ENCODE peak calls at places on chromosomes 12 and 14, in four cellular contexts. Z, K, N and M are unnamed samples.
A peak's percentile ranks its signal among the peaks of the same experiment; 100 is the strongest.

GRCh38 chr12:122402264-122402663 is 20.2 kb downstream of the CLIP1 start:
- DNase-seq in N (no peak), K (no peak), Z (no peak), M (no peak)

GRCh38 chr12:94971923-94972322 is 31.6 kb downstream of the NDUFA12 start:
- DNase-seq in K (no peak), Z (no peak), N (no peak), M (no peak)

GRCh38 chr12:90174198-90174510 is 465.5 kb upstream of the ATP2B1 start:
- DNase-seq in N (no peak), K (peak; percentile 2), Z (no peak), M (no peak)

GRCh38 chr12:113302925-113303640 is 31.8 kb downstream of the SLC8B1 start:
- DNase-seq in Z (no peak), K (no peak), N (peak; percentile 42), M (no peak)

GRCh38 chr12:119693006-119693405 is 25.1 kb downstream of the PRKAB1 start:
- DNase-seq in N (no peak), K (no peak), Z (no peak), M (no peak)

GRCh38 chr14:98909251-98909944 is 362.6 kb downstream of the BCL11B start:
- DNase-seq in K (no peak), N (no peak), Z (no peak), M (peak; percentile 31)

GRCh38 chr12:111256629-111257434 is 112.1 kb downstream of the PHETA1 start:
- DNase-seq in Z (no peak), K (no peak), N (no peak), M (no peak)

GRCh38 chr12:122996188-122996601 is 15.7 kb downstream of the ARL6IP4 start:
- DNase-seq in K (no peak), Z (no peak), N (no peak), M (no peak)

GRCh38 chr12:91926810-91927209 is 218.8 kb downstream of the BTG1 start:
- DNase-seq in N (no peak), Z (no peak), K (no peak), M (peak; percentile 23)

GRCh38 chr14:87014854-87015253 is 978.1 kb downstream of the GALC start:
- DNase-seq in K (no peak), Z (no peak), N (no peak), M (no peak)

GRCh38 chr12:120944645-120945217 is 33.6 kb upstream of the HNF1A start:
- DNase-seq in N (peak; percentile 74), Z (peak; percentile 36), K (no peak), M (no peak)

GRCh38 chr12:122308811-122309210 is 42.5 kb upstream of the VPS33A start:
- DNase-seq in K (no peak), Z (no peak), N (no peak), M (no peak)

GRCh38 chr12:31567029-31567428 is 23.9 kb downstream of the DENND5B start:
- DNase-seq in N (no peak), K (no peak), Z (no peak), M (no peak)

GRCh38 chr14:67943947-67944346 is 124.4 kb downstream of the RAD51B start:
- DNase-seq in K (peak; percentile 49), N (peak; percentile 79), Z (peak; percentile 15), M (peak; percentile 73)
- TF ChIP-seq CBX5 in K (no peak), N (no peak), Z (no peak), M (no peak)

GRCh38 chr12:19507823-19508222 is 68.5 kb downstream of the AEBP2 start:
- DNase-seq in N (no peak), K (no peak), Z (no peak), M (no peak)
- TF ChIP-seq CBX5 in N (no peak), K (no peak), Z (no peak), M (no peak)

DNA sequence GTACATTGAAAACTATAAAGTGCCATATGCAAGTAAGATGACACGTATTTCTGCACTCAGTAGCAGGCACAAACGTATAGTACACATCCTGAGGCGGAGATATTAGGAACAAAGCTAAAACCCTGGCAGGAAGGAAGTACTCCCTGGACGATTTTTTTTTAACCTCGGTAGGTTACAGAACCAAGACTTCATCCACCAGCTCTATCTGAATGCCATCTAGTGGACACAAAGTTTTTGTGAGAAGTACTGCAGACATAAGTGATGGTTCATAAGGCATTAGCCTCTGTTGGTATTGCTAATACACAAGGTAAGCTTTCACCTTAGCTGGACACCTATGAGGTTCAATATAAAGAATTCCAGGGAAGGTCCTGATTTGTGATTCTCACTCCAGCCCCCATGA is 83.0 kb upstream of the CCDC196 start:
- DNase-seq in N (peak; percentile 0), Z (no peak), K (no peak), M (peak; percentile 40)
- TF ChIP-seq CBX5 in N (no peak), Z (no peak), K (no peak), M (no peak)

DNA sequence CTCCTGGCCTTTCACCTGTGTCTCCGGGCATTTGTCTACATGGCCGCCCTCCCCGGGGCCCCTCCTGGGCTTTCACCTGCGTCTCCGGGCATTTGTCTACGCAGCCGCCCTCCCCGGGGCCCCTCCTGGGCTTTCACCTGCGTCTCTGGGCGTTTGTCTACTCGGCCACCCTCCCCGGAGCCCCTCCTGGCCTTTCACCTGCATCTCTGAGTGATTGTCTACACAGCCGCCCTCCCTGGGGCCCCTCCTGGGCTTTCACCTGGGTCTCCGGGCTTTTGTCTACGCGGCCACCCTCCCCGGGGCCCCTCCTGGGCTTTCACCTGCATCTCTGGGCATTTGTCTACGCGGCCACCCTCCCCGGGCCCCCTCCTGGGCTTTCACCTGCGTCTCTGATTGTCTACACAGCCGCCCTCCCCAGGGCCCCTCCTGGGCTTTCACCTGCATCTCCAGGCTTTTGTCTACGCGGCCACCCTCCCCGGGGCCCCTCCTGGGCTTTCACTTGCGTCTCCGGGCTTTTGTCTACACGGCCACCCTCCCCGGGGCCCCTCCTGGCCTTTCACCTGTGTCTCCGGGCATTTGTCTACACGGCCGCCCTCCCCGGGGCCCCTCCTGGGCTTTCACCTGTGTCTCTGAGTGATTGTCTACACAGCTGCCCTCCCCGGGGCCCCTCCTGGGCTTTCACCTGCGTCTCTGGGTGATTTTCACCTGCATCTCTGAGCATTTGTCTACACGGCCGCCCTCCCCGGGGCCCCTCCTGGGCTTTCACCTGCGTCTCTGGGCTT is 68.0 kb upstream of the GALNT9 start:
- DNase-seq in K (no peak), Z (no peak), N (no peak), M (no peak)
- TF ChIP-seq CBX5 in K (no peak), Z (no peak), N (no peak), M (no peak)

DNA sequence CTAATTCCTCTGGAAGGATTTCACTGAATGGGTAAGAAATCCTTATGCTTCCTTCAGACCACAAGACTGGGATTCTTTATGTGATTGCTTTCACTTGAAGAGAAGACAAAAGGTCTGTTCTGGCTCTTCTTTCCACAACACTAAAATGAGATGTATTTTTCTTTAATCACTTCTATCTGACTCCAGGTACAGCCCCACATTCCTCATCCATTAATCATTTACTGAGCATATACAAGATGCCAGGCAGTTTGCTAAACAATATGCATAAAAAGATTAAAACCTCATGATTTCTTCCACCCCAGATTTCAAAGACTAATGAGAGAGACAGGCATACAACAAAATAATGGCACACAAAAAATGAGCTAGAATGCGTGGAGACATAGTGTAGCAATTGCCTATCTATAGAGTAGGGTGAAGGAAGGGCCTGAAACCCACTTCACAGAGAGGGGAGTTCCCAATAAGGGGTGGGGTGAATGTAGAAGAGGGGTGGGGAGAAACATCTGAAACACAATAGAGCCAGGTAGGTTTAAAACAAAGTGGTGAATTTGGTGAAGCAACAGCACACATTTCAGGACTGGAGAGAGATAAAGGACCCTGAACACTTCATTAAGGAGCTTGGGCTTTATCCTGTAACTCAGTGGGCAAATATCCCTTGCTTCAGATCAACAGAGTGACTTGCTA is 65.1 kb upstream of the PRB2 start:
- DNase-seq in Z (no peak), N (no peak), K (no peak), M (no peak)
- TF ChIP-seq CBX5 in Z (no peak), N (no peak), K (no peak), M (no peak)